ENCODE peak calls at places on chromosome 16, in nine cellular contexts. W, Q, O, R, T, Y, P, M and Z are unnamed samples.

GRCh38 chr16:29663020-29663828 is at the start of gene SPN:
- DNase-seq in M (no peak), Y (no peak), Q (no peak), P (no peak), O (no peak), W (no peak), T (no peak), R (no peak), Z (no peak)

GRCh38 chr16:50697881-50698767 is 4.7 kb downstream of the NOD2 start:
- DNase-seq in R (no peak), T (peak; percentile 76), M (no peak), Y (peak; percentile 15), P (peak; percentile 49), Q (peak; percentile 57), O (peak; percentile 88), W (no peak), Z (peak; percentile 46)

GRCh38 chr16:77775911-77776909 is 12.2 kb upstream of the VAT1L start:
- DNase-seq in O (no peak), P (no peak), Q (no peak), W (no peak), Y (no peak), R (no peak), M (no peak), T (peak; percentile 21), Z (no peak)

GRCh38 chr16:14240216-14240843 is 169.2 kb downstream of the MRTFB start:
- DNase-seq in P (no peak), W (no peak), Q (peak; percentile 19), M (no peak), R (no peak), T (peak; percentile 44), O (no peak), Y (no peak), Z (peak; percentile 13)

GRCh38 chr16:9256196-9256595 is 164.8 kb downstream of the HAPSTR1 start:
- DNase-seq in M (peak; percentile 27), R (no peak), Y (no peak), T (no peak), W (peak; percentile 95), P (peak; percentile 78), O (no peak), Q (no peak), Z (no peak)

GRCh38 chr16:77330332-77331043 is 104.3 kb downstream of the ADAMTS18 start:
- DNase-seq in Y (no peak), M (no peak), P (no peak), R (no peak), O (no peak), W (no peak), Q (no peak), T (no peak), Z (no peak)

GRCh38 chr16:52863000-52863399 is 189.7 kb downstream of the CHD9NB start:
- DNase-seq in M (no peak), W (no peak), R (no peak), Y (no peak), T (no peak), P (no peak), O (no peak), Q (no peak), Z (no peak)

GRCh38 chr16:12067714-12068401 is 91.3 kb downstream of the SNX29 start:
- DNase-seq in R (peak; percentile 50), O (no peak), Y (peak; percentile 53), M (peak; percentile 81), T (peak; percentile 87), P (peak; percentile 74), Q (peak; percentile 84), W (peak; percentile 72), Z (peak; percentile 82)

GRCh38 chr16:8931864-8932263 is 31.8 kb downstream of the USP7 start:
- DNase-seq in P (peak; percentile 48), Y (peak; percentile 33), T (peak; percentile 76), R (peak; percentile 17), W (peak; percentile 82), Q (peak; percentile 53), O (no peak), M (no peak), Z (peak; percentile 58)

GRCh38 chr16:66619534-66620418 is 15.3 kb downstream of the CMTM3 start:
- DNase-seq in M (no peak), Y (peak; percentile 53), P (no peak), R (no peak), O (no peak), T (peak; percentile 77), Q (peak; percentile 48), W (no peak), Z (peak; percentile 85)

GRCh38 chr16:71771571-71771970 is 37.1 kb downstream of the AP1G1 start:
- DNase-seq in Q (no peak), O (no peak), W (no peak), T (no peak), R (no peak), Y (no peak), P (no peak), M (no peak), Z (no peak)

GRCh38 chr16:5466551-5466950 is 369.0 kb upstream of the EEF2KMT start:
- DNase-seq in R (no peak), P (no peak), M (no peak), O (no peak), Y (no peak), Q (no peak), T (no peak), W (no peak), Z (no peak)

GRCh38 chr16:68479271-68479670 is 31.0 kb upstream of the SMPD3 start:
- DNase-seq in Q (no peak), T (no peak), R (no peak), W (no peak), M (no peak), O (no peak), Y (no peak), P (no peak), Z (no peak)

GRCh38 chr16:672371-672770 is 3.1 kb upstream of the RHBDL1 start:
- DNase-seq in O (no peak), P (no peak), Q (no peak), T (no peak), M (no peak), Y (no peak), R (no peak), W (no peak), Z (no peak)

GRCh38 chr16:85562102-85562786 is 50.9 kb upstream of the GSE1 start:
- DNase-seq in T (no peak), M (peak; percentile 34), P (no peak), Q (no peak), O (no peak), R (no peak), W (peak; percentile 45), Y (no peak), Z (no peak)

GRCh38 chr16:19936431-19936830 is 51.8 kb upstream of the GPRC5B start:
- DNase-seq in R (no peak), Y (no peak), T (no peak), W (no peak), O (no peak), Q (no peak), M (no peak), P (no peak), Z (no peak)

GRCh38 chr16:71659471-71659870 is 33.5 kb downstream of the MARVELD3 start:
- DNase-seq in Y (no peak), T (no peak), O (no peak), P (no peak), R (no peak), Q (no peak), W (no peak), M (no peak), Z (no peak)

GRCh38 chr16:50067290-50067853 is 1.6 kb downstream of the HEATR3 start:
- DNase-seq in M (no peak), Q (peak; percentile 46), O (no peak), W (peak; percentile 46), P (peak; percentile 60), R (peak; percentile 37), Y (peak; percentile 28), T (peak; percentile 70), Z (peak; percentile 66)

GRCh38 chr16:68397710-68398171 is 50.6 kb downstream of the SMPD3 start:
- DNase-seq in T (no peak), W (no peak), Q (no peak), R (no peak), P (no peak), Y (no peak), M (no peak), O (no peak), Z (no peak)

GRCh38 chr16:75909746-75910145 is 183.5 kb upstream of the CPHXL start:
- DNase-seq in M (no peak), P (no peak), Y (no peak), W (no peak), O (no peak), R (no peak), T (no peak), Q (no peak), Z (no peak)

GRCh38 chr16:1331712-1332617 is 1.5 kb upstream of the BAIAP3 start:
- DNase-seq in W (peak; percentile 91), T (peak; percentile 73), P (peak; percentile 99), M (peak; percentile 62), O (peak; percentile 94), Q (peak; percentile 58), Y (no peak), R (no peak), Z (peak; percentile 36)

GRCh38 chr16:70018254-70018653 is 67.1 kb downstream of the CLEC18A start:
- DNase-seq in Y (no peak), W (no peak), P (peak; percentile 39), M (no peak), T (no peak), Q (no peak), O (no peak), R (no peak), Z (no peak)

GRCh38 chr16:2042171-2042570 is 5.5 kb downstream of the NTHL1 start:
- DNase-seq in P (no peak), R (no peak), T (no peak), W (no peak), Q (no peak), M (peak; percentile 97), Y (no peak), O (no peak), Z (no peak)

GRCh38 chr16:87326151-87326571 is 9.0 kb upstream of the C16orf95 start:
- DNase-seq in R (no peak), O (no peak), T (no peak), W (no peak), P (no peak), Y (no peak), Q (no peak), M (no peak), Z (no peak)

GRCh38 chr16:72705806-72706205 is 342.1 kb downstream of the ZFHX3 start:
- DNase-seq in O (no peak), T (no peak), R (no peak), W (no peak), P (no peak), Y (no peak), M (no peak), Q (no peak), Z (no peak)

GRCh38 chr16:69131167-69131748 is 1.1 kb downstream of the CHTF8 start:
- DNase-seq in T (peak; percentile 38), O (no peak), M (no peak), W (no peak), Q (peak; percentile 46), Y (no peak), P (peak; percentile 22), R (no peak), Z (peak; percentile 30)

GRCh38 chr16:166375-167116 is 768 bp downstream of the HBM start:
- DNase-seq in W (no peak), R (no peak), P (no peak), T (no peak), M (no peak), Q (peak; percentile 9), Y (no peak), O (no peak), Z (no peak)

GRCh38 chr16:66751135-66751991 is at the start of gene DYNC1LI2:
- DNase-seq in R (no peak), T (peak; percentile 69), Q (peak; percentile 98), Y (peak; percentile 51), M (peak; percentile 72), P (peak; percentile 89), W (peak; percentile 92), O (peak; percentile 96), Z (peak; percentile 62)

GRCh38 chr16:67907397-67907796 is 14.3 kb downstream of the PSKH1 start:
- DNase-seq in T (no peak), W (no peak), P (no peak), M (no peak), Q (no peak), R (no peak), Y (no peak), O (no peak), Z (no peak)

GRCh38 chr16:85436636-85437160 is 176.4 kb upstream of the GSE1 start:
- DNase-seq in O (peak; percentile 92), T (peak; percentile 60), M (no peak), Y (no peak), W (peak; percentile 82), P (no peak), Q (peak; percentile 34), R (no peak), Z (no peak)

GRCh38 chr16:8721693-8722348 is 47.4 kb downstream of the ABAT start:
- DNase-seq in R (no peak), T (no peak), Q (no peak), P (no peak), W (no peak), O (no peak), M (peak; percentile 35), Y (no peak), Z (no peak)